ENCODE peak calls at places on chromosome 2, in seven cellular contexts. J, O, L, A, P, G and X are unnamed samples.

GRCh38 chr2:67036446-67036845 is 360.7 kb upstream of the ETAA1 start:
- DNase-seq in J (no peak), P (no peak), G (no peak), A (no peak), O (no peak), L (no peak), X (no peak)

GRCh38 chr2:67374481-67374880 is 22.7 kb upstream of the ETAA1 start:
- DNase-seq in P (no peak), G (no peak), L (no peak), O (no peak), A (no peak), J (no peak), X (no peak)

GRCh38 chr2:238171575-238172187 is 12.9 kb downstream of the ERFE start:
- DNase-seq in G (no peak), P (no peak), O (no peak), L (no peak), A (no peak), J (no peak), X (no peak)

GRCh38 chr2:196995757-196996314 is 69.3 kb upstream of the PGAP1 start:
- DNase-seq in O (no peak), P (no peak), L (no peak), A (no peak), G (no peak), J (no peak), X (no peak)

GRCh38 chr2:161771148-161771547 is 146.9 kb downstream of the SLC4A10 start:
- DNase-seq in A (no peak), L (no peak), G (no peak), O (no peak), J (no peak), P (no peak), X (no peak)

GRCh38 chr2:205060269-205060668 is 515.0 kb downstream of the PARD3B start:
- DNase-seq in P (no peak), L (no peak), J (peak; percentile 51), O (no peak), G (no peak), A (no peak), X (no peak)

GRCh38 chr2:214574077-214574775 is 163.4 kb downstream of the VWC2L start:
- DNase-seq in O (no peak), J (no peak), G (no peak), P (no peak), A (no peak), L (no peak), X (no peak)

GRCh38 chr2:64737547-64737946 is 83.8 kb upstream of the SERTAD2 start:
- DNase-seq in L (no peak), J (no peak), O (no peak), P (no peak), G (no peak), A (no peak), X (no peak)

GRCh38 chr2:61117534-61117933 is 44.5 kb upstream of the C2orf74 start:
- DNase-seq in J (no peak), L (no peak), O (no peak), A (no peak), P (no peak), G (no peak), X (no peak)

GRCh38 chr2:137302957-137303356 is 537.6 kb downstream of the THSD7B start:
- DNase-seq in A (no peak), J (no peak), G (no peak), L (no peak), O (no peak), P (peak; percentile 69), X (peak; percentile 56)